ENCODE peak calls at places on chromosomes 12 and 14, in five cellular contexts. One of them, this sample, is unnamed.

GRCh38 chr12:108804361-108804949 is 52.9 kb downstream of the SSH1 start:
- DNase-seq in HL-60: no peak
- DNase-seq in A549: no peak
- DNase-seq in HCT116: no peak
- DNase-seq in HepG2: no peak
- DNase-seq in this sample: peak; percentile 51

GRCh38 chr12:52667509-52667908 is 12.7 kb downstream of the KRT1 start:
- DNase-seq in HL-60: no peak
- DNase-seq in A549: peak; percentile 33
- DNase-seq in HCT116: no peak
- DNase-seq in HepG2: no peak
- DNase-seq in this sample: no peak

GRCh38 chr12:50520345-50520744 is 15.6 kb downstream of the DIP2B start:
- DNase-seq in HL-60: no peak
- DNase-seq in A549: no peak
- DNase-seq in HCT116: no peak
- DNase-seq in HepG2: no peak
- DNase-seq in this sample: no peak

GRCh38 chr14:63542231-63542999 is 762 bp downstream of the PPP2R5E start:
- DNase-seq in HL-60: no peak
- DNase-seq in A549: no peak
- DNase-seq in HCT116: no peak
- DNase-seq in HepG2: no peak
- DNase-seq in this sample: peak; percentile 62

GRCh38 chr12:127761880-127762279 is 505.1 kb upstream of the TMEM132C start:
- DNase-seq in HL-60: no peak
- DNase-seq in A549: no peak
- DNase-seq in HCT116: no peak
- DNase-seq in HepG2: no peak
- DNase-seq in this sample: no peak

GRCh38 chr12:127881371-127882140 is 385.4 kb upstream of the TMEM132C start:
- DNase-seq in HL-60: no peak
- DNase-seq in A549: no peak
- DNase-seq in HCT116: no peak
- DNase-seq in HepG2: no peak
- DNase-seq in this sample: no peak

GRCh38 chr12:9114946-9115345 is 773 bp downstream of the A2M start:
- DNase-seq in HL-60: peak; percentile 11
- DNase-seq in A549: no peak
- DNase-seq in HCT116: no peak
- DNase-seq in HepG2: peak; percentile 21
- DNase-seq in this sample: no peak

GRCh38 chr12:115371711-115372110 is 687.7 kb upstream of the TBX3 start:
- DNase-seq in HL-60: no peak
- DNase-seq in A549: no peak
- DNase-seq in HCT116: no peak
- DNase-seq in HepG2: no peak
- DNase-seq in this sample: no peak

GRCh38 chr12:80617733-80618132 is 89.7 kb upstream of the MYF6 start:
- DNase-seq in HL-60: no peak
- DNase-seq in A549: no peak
- DNase-seq in HCT116: no peak
- DNase-seq in HepG2: no peak
- DNase-seq in this sample: no peak

GRCh38 chr12:125417446-125417845 is 352.2 kb downstream of the AACS start:
- DNase-seq in HL-60: no peak
- DNase-seq in A549: no peak
- DNase-seq in HCT116: no peak
- DNase-seq in HepG2: no peak
- DNase-seq in this sample: no peak
- TF ChIP-seq REST in HL-60: no peak
- TF ChIP-seq REST in A549: no peak
- TF ChIP-seq REST in HCT116: no peak
- TF ChIP-seq REST in HepG2: no peak
- TF ChIP-seq REST in this sample: no peak

GRCh38 chr14:23284654-23285529 is 1.0 kb downstream of the HOMEZ start:
- DNase-seq in HL-60: no peak
- DNase-seq in A549: no peak
- DNase-seq in HCT116: no peak
- DNase-seq in HepG2: peak; percentile 39
- DNase-seq in this sample: no peak
- TF ChIP-seq REST in HL-60: no peak
- TF ChIP-seq REST in A549: no peak
- TF ChIP-seq REST in HCT116: no peak
- TF ChIP-seq REST in HepG2: no peak
- TF ChIP-seq REST in this sample: no peak

GRCh38 chr12:90111646-90112565 is 403.3 kb upstream of the ATP2B1 start:
- DNase-seq in HL-60: no peak
- DNase-seq in A549: no peak
- DNase-seq in HCT116: no peak
- DNase-seq in HepG2: no peak
- DNase-seq in this sample: no peak

GRCh38 chr12:90102957-90103652 is 394.5 kb upstream of the ATP2B1 start:
- DNase-seq in HL-60: no peak
- DNase-seq in A549: peak; percentile 61
- DNase-seq in HCT116: peak; percentile 29
- DNase-seq in HepG2: peak; percentile 3
- DNase-seq in this sample: peak; percentile 19

GRCh38 chr12:90100619-90101018 is 392.0 kb upstream of the ATP2B1 start:
- DNase-seq in HL-60: no peak
- DNase-seq in A549: no peak
- DNase-seq in HCT116: no peak
- DNase-seq in HepG2: no peak
- DNase-seq in this sample: no peak

GRCh38 chr12:90106568-90106967 is 397.9 kb upstream of the ATP2B1 start:
- DNase-seq in HL-60: no peak
- DNase-seq in A549: no peak
- DNase-seq in HCT116: no peak
- DNase-seq in HepG2: no peak
- DNase-seq in this sample: no peak
- TF ChIP-seq REST in HL-60: no peak
- TF ChIP-seq REST in A549: no peak
- TF ChIP-seq REST in HCT116: no peak
- TF ChIP-seq REST in HepG2: no peak
- TF ChIP-seq REST in this sample: no peak

DNA sequence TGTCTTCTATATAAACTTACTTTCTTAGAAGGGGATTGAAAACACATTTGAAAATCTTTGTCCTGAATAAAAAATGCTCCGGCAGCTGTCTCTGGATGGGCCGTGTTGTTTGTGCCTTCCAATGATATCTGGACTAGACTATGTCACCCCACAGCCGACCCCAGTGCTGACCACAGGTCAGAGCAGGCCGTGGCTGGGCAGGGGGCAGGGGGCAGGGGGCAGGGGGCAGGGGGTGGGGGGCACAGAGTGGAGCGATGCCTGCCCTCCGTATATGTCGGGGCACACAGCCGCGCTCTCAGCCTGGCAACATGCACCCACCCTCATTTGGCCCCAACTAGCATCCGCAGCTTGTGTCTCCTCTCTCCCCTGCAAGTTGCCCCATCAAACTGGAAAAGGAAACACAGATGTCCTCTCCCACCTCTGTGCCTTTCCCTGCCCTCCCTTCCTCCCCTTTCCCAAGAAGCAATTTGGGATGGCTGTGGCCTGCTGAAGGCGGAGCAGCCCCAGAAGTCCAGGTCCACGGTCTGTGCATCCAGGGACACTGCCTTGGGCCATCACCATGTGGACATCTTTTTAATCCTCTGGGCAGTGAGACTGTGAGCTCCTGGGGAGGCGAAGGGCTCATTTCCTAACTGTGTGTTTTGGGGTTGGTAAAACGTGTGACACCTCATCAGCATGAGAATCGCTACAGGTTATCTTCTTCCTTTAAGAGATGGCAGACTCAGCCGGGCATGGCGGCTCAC is 295.7 kb upstream of the RTL1 start:
- DNase-seq in HL-60: no peak
- DNase-seq in A549: no peak
- DNase-seq in HCT116: no peak
- DNase-seq in HepG2: no peak
- DNase-seq in this sample: peak; percentile 7
- TF ChIP-seq REST in HL-60: no peak
- TF ChIP-seq REST in A549: no peak
- TF ChIP-seq REST in HCT116: no peak
- TF ChIP-seq REST in HepG2: no peak
- TF ChIP-seq REST in this sample: no peak

GRCh38 chr14:56490379-56490778 is 89.2 kb upstream of the TMEM260 start:
- DNase-seq in HL-60: no peak
- DNase-seq in A549: peak; percentile 40
- DNase-seq in HCT116: peak; percentile 35
- DNase-seq in HepG2: peak; percentile 29
- DNase-seq in this sample: peak; percentile 14
- TF ChIP-seq REST in HL-60: no peak
- TF ChIP-seq REST in A549: no peak
- TF ChIP-seq REST in HCT116: no peak
- TF ChIP-seq REST in HepG2: no peak
- TF ChIP-seq REST in this sample: no peak

GRCh38 chr14:102181187-102181586 is 41.5 kb downstream of the WDR20 start:
- DNase-seq in HL-60: no peak
- DNase-seq in A549: no peak
- DNase-seq in HCT116: no peak
- DNase-seq in HepG2: no peak
- DNase-seq in this sample: no peak
- TF ChIP-seq REST in HL-60: no peak
- TF ChIP-seq REST in A549: no peak
- TF ChIP-seq REST in HCT116: no peak
- TF ChIP-seq REST in HepG2: no peak
- TF ChIP-seq REST in this sample: no peak